ENCODE peak calls at places on chromosomes 4 and X, in five cellular contexts. F, U, A, Y and L are unnamed samples.

GRCh38 chr4:101037938-101038413 is 309.4 kb downstream of the PPP3CA start:
- DNase-seq in F (no peak), U (no peak), A (no peak), Y (no peak), L (no peak)

GRCh38 chr4:101669138-101669831 is 121.2 kb upstream of the BANK1 start:
- DNase-seq in F (no peak), U (no peak), A (no peak), Y (no peak), L (no peak)

GRCh38 chr4:166290426-166290825 is 417.4 kb downstream of the TLL1 start:
- DNase-seq in F (no peak), U (no peak), A (no peak), Y (peak), L (no peak)

GRCh38 chrX:54248309-54248708 is 65.3 kb upstream of the FAM120C start:
- DNase-seq in F (no peak), U (no peak), A (no peak), Y (no peak), L (no peak)

GRCh38 chr4:76989391-76990061 is 40.0 kb downstream of the SEPTIN11 start:
- DNase-seq in F (no peak), U (no peak), A (no peak), Y (no peak), L (no peak)

GRCh38 chrX:146278381-146278780 is 460.8 kb downstream of the SLITRK2 start:
- DNase-seq in F (no peak), U (no peak), A (no peak), Y (no peak), L (no peak)

GRCh38 chr4:67475155-67475554 is 70.1 kb downstream of the CENPC start:
- DNase-seq in F (no peak), U (no peak), A (no peak), Y (no peak), L (no peak)

GRCh38 chr4:123037809-123038208 is 115.4 kb upstream of the NUDT6 start:
- DNase-seq in F (no peak), U (no peak), A (no peak), Y (no peak), L (peak)

GRCh38 chrX:153460826-153461225 is 9.6 kb downstream of the HAUS7 start:
- DNase-seq in F (no peak), U (no peak), A (no peak), Y (peak), L (no peak)

GRCh38 chrX:47723083-47723482 is 64.1 kb upstream of the UXT start:
- DNase-seq in F (no peak), U (no peak), A (no peak), Y (no peak), L (no peak)

GRCh38 chrX:53288173-53288572 is 6.8 kb upstream of the IQSEC2 start:
- DNase-seq in F (no peak), U (peak), A (no peak), Y (no peak), L (peak)

GRCh38 chr4:76874176-76874575 is 23.8 kb downstream of the SOWAHB start:
- DNase-seq in F (no peak), U (no peak), A (no peak), Y (no peak), L (no peak)

GRCh38 chr4:87620491-87620890 is 12.2 kb downstream of the DSPP start:
- DNase-seq in F (no peak), U (no peak), A (no peak), Y (no peak), L (no peak)

GRCh38 chrX:49761481-49761880 is 65.7 kb upstream of the PAGE1 start:
- DNase-seq in F (peak), U (no peak), A (no peak), Y (no peak), L (no peak)

GRCh38 chr4:74549936-74550335 is 105.0 kb downstream of the AREG start:
- DNase-seq in F (no peak), U (no peak), A (no peak), Y (no peak), L (no peak)

GRCh38 chr4:139808381-139809206 is 143.0 kb downstream of the MGST2 start:
- DNase-seq in F (no peak), U (no peak), A (no peak), Y (no peak), L (no peak)

GRCh38 chr4:53935780-53936179 is 128.6 kb downstream of the CHIC2 start:
- DNase-seq in F (no peak), U (no peak), A (no peak), Y (no peak), L (peak)